ENCODE peak calls at places on chromosomes 16 and 17, in five cellular contexts. One of them, this sample, is unnamed.
A peak's percentile ranks its signal among the peaks of the same experiment; 100 is the strongest.

GRCh38 chr16:71339481-71340171 is 18.9 kb upstream of the CALB2 start:
- DNase-seq in testis: no peak
- DNase-seq in GM12892: no peak
- DNase-seq in IMR-90: no peak
- DNase-seq in body of pancreas: no peak
- DNase-seq in this sample: no peak

GRCh38 chr16:85393674-85394510 is 219.2 kb upstream of the GSE1 start:
- DNase-seq in IMR-90: peak; percentile 40
- DNase-seq in GM12892: peak; percentile 96
- DNase-seq in body of pancreas: no peak
- DNase-seq in testis: peak; percentile 53
- DNase-seq in this sample: peak; percentile 78

GRCh38 chr16:89723279-89724250 is 2.2 kb downstream of the ZNF276 start:
- DNase-seq in body of pancreas: peak; percentile 34
- DNase-seq in GM12892: no peak
- DNase-seq in IMR-90: peak; percentile 14
- DNase-seq in testis: peak; percentile 64
- DNase-seq in this sample: no peak

GRCh38 chr16:1613728-1614225 is 1.6 kb downstream of the CRAMP1 start:
- DNase-seq in GM12892: no peak
- DNase-seq in body of pancreas: no peak
- DNase-seq in testis: peak; percentile 37
- DNase-seq in IMR-90: no peak
- DNase-seq in this sample: peak; percentile 35

GRCh38 chr17:61309857-61310256 is 89.8 kb upstream of the TBX2 start:
- DNase-seq in IMR-90: peak; percentile 92
- DNase-seq in body of pancreas: no peak
- DNase-seq in testis: no peak
- DNase-seq in GM12892: no peak
- DNase-seq in this sample: no peak

GRCh38 chr16:81616321-81617020 is 162.6 kb upstream of the PLCG2 start:
- DNase-seq in testis: peak; percentile 37
- DNase-seq in GM12892: peak; percentile 78
- DNase-seq in IMR-90: peak; percentile 63
- DNase-seq in body of pancreas: peak; percentile 50
- DNase-seq in this sample: no peak

GRCh38 chr16:89711601-89712475 is 8.9 kb downstream of the VPS9D1 start:
- DNase-seq in IMR-90: peak; percentile 50
- DNase-seq in body of pancreas: peak; percentile 54
- DNase-seq in GM12892: peak; percentile 99
- DNase-seq in testis: peak; percentile 69
- DNase-seq in this sample: peak; percentile 78

GRCh38 chr17:79839363-79840203 is at the start of gene CBX4:
- DNase-seq in GM12892: peak; percentile 93
- DNase-seq in IMR-90: peak; percentile 90
- DNase-seq in body of pancreas: peak; percentile 97
- DNase-seq in testis: peak; percentile 97
- DNase-seq in this sample: peak; percentile 93

GRCh38 chr16:85316321-85316919 is 204.1 kb upstream of the CIBAR2 start:
- DNase-seq in GM12892: peak; percentile 56
- DNase-seq in body of pancreas: peak; percentile 82
- DNase-seq in testis: peak; percentile 73
- DNase-seq in IMR-90: peak; percentile 51
- DNase-seq in this sample: peak; percentile 86

GRCh38 chr16:15741207-15741871 is 91.3 kb downstream of the NDE1 start:
- DNase-seq in IMR-90: no peak
- DNase-seq in testis: no peak
- DNase-seq in body of pancreas: no peak
- DNase-seq in GM12892: no peak
- DNase-seq in this sample: no peak

GRCh38 chr17:62668091-62668804 is 40.8 kb downstream of the MRC2 start:
- DNase-seq in IMR-90: no peak
- DNase-seq in testis: no peak
- DNase-seq in GM12892: no peak
- DNase-seq in body of pancreas: no peak
- DNase-seq in this sample: no peak

GRCh38 chr17:17505610-17506171 is 9.5 kb upstream of the RASD1 start:
- DNase-seq in body of pancreas: no peak
- DNase-seq in testis: no peak
- DNase-seq in IMR-90: no peak
- DNase-seq in GM12892: no peak
- DNase-seq in this sample: no peak

GRCh38 chr16:75754126-75754525 is 27.8 kb upstream of the CPHXL start:
- DNase-seq in GM12892: no peak
- DNase-seq in IMR-90: peak; percentile 45
- DNase-seq in testis: no peak
- DNase-seq in body of pancreas: peak; percentile 90
- DNase-seq in this sample: no peak

GRCh38 chr16:83501481-83501880 is 306.3 kb upstream of the HSBP1 start:
- DNase-seq in IMR-90: no peak
- DNase-seq in body of pancreas: no peak
- DNase-seq in testis: no peak
- DNase-seq in GM12892: no peak
- DNase-seq in this sample: no peak

GRCh38 chr16:89730610-89731234 is 9.4 kb downstream of the ZNF276 start:
- DNase-seq in body of pancreas: no peak
- DNase-seq in testis: no peak
- DNase-seq in IMR-90: no peak
- DNase-seq in GM12892: no peak
- DNase-seq in this sample: no peak

GRCh38 chr16:30972872-30973271 is 12.1 kb upstream of the HSD3B7 start:
- DNase-seq in GM12892: no peak
- DNase-seq in testis: no peak
- DNase-seq in body of pancreas: no peak
- DNase-seq in IMR-90: peak; percentile 31
- DNase-seq in this sample: peak; percentile 71

GRCh38 chr16:63422633-63423032 is 1386.4 kb upstream of the CDH8 start:
- DNase-seq in body of pancreas: no peak
- DNase-seq in IMR-90: no peak
- DNase-seq in testis: no peak
- DNase-seq in GM12892: no peak
- DNase-seq in this sample: no peak

GRCh38 chr17:71460943-71461342 is 659.9 kb upstream of the SOX9 start:
- DNase-seq in IMR-90: peak; percentile 43
- DNase-seq in GM12892: no peak
- DNase-seq in body of pancreas: peak; percentile 56
- DNase-seq in testis: peak; percentile 58
- DNase-seq in this sample: no peak

GRCh38 chr17:80775863-80776262 is 215.8 kb upstream of the CHMP6 start:
- DNase-seq in GM12892: no peak
- DNase-seq in testis: no peak
- DNase-seq in IMR-90: no peak
- DNase-seq in body of pancreas: no peak
- DNase-seq in this sample: no peak

GRCh38 chr16:25063102-25063501 is 47.9 kb upstream of the ARHGAP17 start:
- DNase-seq in GM12892: no peak
- DNase-seq in body of pancreas: no peak
- DNase-seq in testis: peak; percentile 31
- DNase-seq in IMR-90: no peak
- DNase-seq in this sample: no peak

GRCh38 chr16:88630433-88630832 is 7.9 kb upstream of the IL17C start:
- DNase-seq in testis: no peak
- DNase-seq in GM12892: no peak
- DNase-seq in IMR-90: no peak
- DNase-seq in body of pancreas: no peak
- DNase-seq in this sample: no peak

GRCh38 chr16:67672306-67672705 is 5.7 kb downstream of the C16orf86 start:
- DNase-seq in GM12892: no peak
- DNase-seq in IMR-90: no peak
- DNase-seq in testis: no peak
- DNase-seq in body of pancreas: no peak
- DNase-seq in this sample: no peak

GRCh38 chr17:82108999-82109480 is 11.0 kb upstream of the FASN start:
- DNase-seq in body of pancreas: no peak
- DNase-seq in IMR-90: no peak
- DNase-seq in GM12892: no peak
- DNase-seq in testis: no peak
- DNase-seq in this sample: no peak

GRCh38 chr17:4788807-4789700 is at the start of gene GLTPD2:
- DNase-seq in body of pancreas: peak; percentile 10
- DNase-seq in IMR-90: no peak
- DNase-seq in testis: no peak
- DNase-seq in GM12892: no peak
- DNase-seq in this sample: no peak

GRCh38 chr16:51328708-51329107 is 177.6 kb upstream of the SALL1 start:
- DNase-seq in GM12892: no peak
- DNase-seq in testis: no peak
- DNase-seq in body of pancreas: no peak
- DNase-seq in IMR-90: no peak
- DNase-seq in this sample: no peak

GRCh38 chr17:75288784-75289121 is 480 bp downstream of the SLC25A19 start:
- DNase-seq in body of pancreas: no peak
- DNase-seq in testis: no peak
- DNase-seq in IMR-90: no peak
- DNase-seq in GM12892: no peak
- DNase-seq in this sample: peak; percentile 65

GRCh38 chr17:39737761-39738567 is at the start of gene GRB7:
- DNase-seq in GM12892: no peak
- DNase-seq in IMR-90: no peak
- DNase-seq in testis: peak; percentile 36
- DNase-seq in body of pancreas: peak; percentile 94
- DNase-seq in this sample: no peak

GRCh38 chr17:51035436-51035835 is 85.2 kb downstream of the SPAG9 start:
- DNase-seq in IMR-90: peak; percentile 91
- DNase-seq in GM12892: no peak
- DNase-seq in testis: no peak
- DNase-seq in body of pancreas: no peak
- DNase-seq in this sample: no peak

GRCh38 chr16:17571499-17572093 is 100.8 kb upstream of the XYLT1 start:
- DNase-seq in testis: no peak
- DNase-seq in GM12892: no peak
- DNase-seq in body of pancreas: no peak
- DNase-seq in IMR-90: no peak
- DNase-seq in this sample: no peak

GRCh38 chr16:27314161-27314723 is 468 bp downstream of the IL4R start:
- DNase-seq in testis: peak; percentile 78
- DNase-seq in IMR-90: peak; percentile 97
- DNase-seq in body of pancreas: peak; percentile 74
- DNase-seq in GM12892: no peak
- DNase-seq in this sample: peak; percentile 34

GRCh38 chr17:35536664-35537160 is 766 bp downstream of the SLFN12L start:
- DNase-seq in GM12892: no peak
- DNase-seq in IMR-90: no peak
- DNase-seq in testis: no peak
- DNase-seq in body of pancreas: no peak
- DNase-seq in this sample: no peak

GRCh38 chr17:2939714-2940351 is 123.6 kb downstream of the OR1D5 start:
- DNase-seq in testis: no peak
- DNase-seq in body of pancreas: peak; percentile 39
- DNase-seq in GM12892: no peak
- DNase-seq in IMR-90: no peak
- DNase-seq in this sample: no peak

DNA sequence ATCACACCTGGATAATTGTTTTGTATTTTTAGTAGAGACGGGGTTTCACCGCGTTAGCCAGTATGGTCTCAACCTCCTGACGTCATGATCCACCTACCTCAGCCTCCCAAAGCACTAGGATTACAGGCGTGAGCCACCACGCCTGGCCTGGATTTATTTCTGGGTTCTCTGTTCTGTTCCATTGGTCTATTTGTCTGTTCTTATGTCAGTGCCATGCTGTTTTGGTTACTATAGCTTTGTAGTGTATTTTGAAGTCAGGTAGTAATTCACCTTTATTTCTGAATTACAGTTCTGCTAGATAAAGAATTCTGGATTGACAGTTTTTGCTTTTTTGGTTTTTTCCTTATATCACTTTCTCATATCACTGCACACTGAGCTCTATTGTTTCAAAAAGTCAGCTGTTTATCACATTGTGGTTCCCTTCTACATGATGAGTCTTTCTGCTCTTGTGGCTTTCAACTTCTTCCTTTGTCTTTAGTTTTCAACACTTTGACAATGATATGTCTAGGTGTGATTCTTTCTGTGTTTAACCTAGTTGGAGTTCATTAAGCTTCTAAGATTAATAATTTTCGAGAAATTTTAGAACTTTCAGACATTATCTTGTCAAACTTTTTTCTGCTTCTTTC is 98.2 kb downstream of the CA4 start:
- DNase-seq in testis: no peak
- DNase-seq in GM12892: no peak
- DNase-seq in body of pancreas: no peak
- DNase-seq in IMR-90: no peak
- DNase-seq in this sample: no peak
- TF ChIP-seq POLR2A in testis: no peak
- TF ChIP-seq POLR2A in GM12892: no peak
- TF ChIP-seq POLR2A in body of pancreas: no peak
- TF ChIP-seq POLR2A in IMR-90: no peak
- TF ChIP-seq POLR2A in this sample: no peak

GRCh38 chr17:562174-562573 is 152.5 kb downstream of the VPS53 start:
- DNase-seq in body of pancreas: no peak
- DNase-seq in testis: no peak
- DNase-seq in IMR-90: no peak
- DNase-seq in GM12892: no peak
- DNase-seq in this sample: no peak
- TF ChIP-seq POLR2A in body of pancreas: no peak
- TF ChIP-seq POLR2A in testis: no peak
- TF ChIP-seq POLR2A in IMR-90: no peak
- TF ChIP-seq POLR2A in GM12892: no peak
- TF ChIP-seq POLR2A in this sample: no peak

GRCh38 chr16:8674413-8675022 is at the start of gene ABAT:
- DNase-seq in IMR-90: peak; percentile 69
- DNase-seq in GM12892: peak; percentile 98
- DNase-seq in body of pancreas: peak; percentile 92
- DNase-seq in testis: peak; percentile 91
- DNase-seq in this sample: peak; percentile 90
- TF ChIP-seq POLR2A in IMR-90: no peak
- TF ChIP-seq POLR2A in GM12892: peak; percentile 54
- TF ChIP-seq POLR2A in body of pancreas: peak; percentile 84
- TF ChIP-seq POLR2A in testis: no peak
- TF ChIP-seq POLR2A in this sample: no peak

DNA sequence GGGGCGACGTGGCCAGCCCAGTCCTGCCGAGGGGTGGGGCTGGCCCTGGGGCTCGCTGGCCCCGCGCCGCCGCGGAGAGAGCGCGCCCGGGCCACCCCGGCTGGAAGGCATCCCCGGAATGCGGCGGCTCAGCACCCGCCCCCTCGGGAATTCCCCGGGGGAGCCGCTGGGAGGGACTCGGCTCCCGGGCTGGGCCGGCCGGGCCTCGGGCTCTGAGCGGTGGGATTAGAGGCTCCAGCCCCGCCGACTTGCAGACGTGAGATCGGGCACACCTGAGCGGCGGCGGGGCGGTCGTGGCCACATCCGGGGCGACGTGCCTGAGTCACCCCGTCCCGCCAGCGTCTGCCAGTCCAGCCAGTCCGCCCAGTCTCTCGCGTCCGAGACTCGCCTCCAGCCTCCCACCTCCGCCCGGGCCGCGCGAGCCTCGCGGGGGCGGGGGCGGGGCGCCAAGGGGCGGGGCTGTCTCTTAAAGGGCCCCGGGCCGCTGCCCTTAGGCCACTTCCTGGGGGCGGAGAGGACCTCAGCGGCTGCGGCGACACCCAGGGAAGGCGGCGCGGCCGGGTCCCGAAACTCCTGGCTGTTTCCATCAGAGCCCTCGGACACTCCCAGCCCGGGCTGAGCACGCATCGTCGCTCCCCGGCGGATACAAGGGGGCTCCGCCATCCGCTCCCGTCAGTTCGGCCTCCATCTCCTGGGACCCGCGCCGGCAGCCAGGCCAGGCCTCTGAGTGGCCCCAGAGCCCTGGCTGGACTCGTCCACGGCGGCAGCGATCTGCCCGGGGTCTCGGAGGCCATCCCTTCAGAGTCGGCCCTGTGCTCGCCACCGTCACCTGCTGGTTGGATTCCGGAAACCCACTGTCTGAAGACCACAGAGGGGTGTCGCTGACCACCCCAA is at the start of gene KCTD11:
- DNase-seq in body of pancreas: peak; percentile 94
- DNase-seq in GM12892: peak; percentile 96
- DNase-seq in IMR-90: peak; percentile 88
- DNase-seq in testis: peak; percentile 92
- DNase-seq in this sample: peak; percentile 88
- TF ChIP-seq POLR2A in body of pancreas: peak; percentile 84
- TF ChIP-seq POLR2A in GM12892: no peak
- TF ChIP-seq POLR2A in IMR-90: peak; percentile 66
- TF ChIP-seq POLR2A in testis: no peak
- TF ChIP-seq POLR2A in this sample: no peak

This sample was measured in erythroblast.